ENCODE peak calls at places on chromosomes 13 and 19, in five cellular contexts. One of them, this sample, is unnamed.

GRCh38 chr19:42092350-42092749 is 16.4 kb downstream of the ZNF574 start:
- DNase-seq in sigmoid colon: no peak
- DNase-seq in upper lobe of left lung: no peak
- DNase-seq in IMR-90: no peak
- DNase-seq in heart left ventricle: no peak
- DNase-seq in this sample: no peak

GRCh38 chr19:4363571-4364304 is 20.4 kb downstream of the MPND start:
- DNase-seq in sigmoid colon: no peak
- DNase-seq in upper lobe of left lung: no peak
- DNase-seq in IMR-90: no peak
- DNase-seq in heart left ventricle: no peak
- DNase-seq in this sample: no peak

GRCh38 chr13:41411536-41411935 is 45.8 kb upstream of the RGCC start:
- DNase-seq in sigmoid colon: no peak
- DNase-seq in upper lobe of left lung: no peak
- DNase-seq in IMR-90: peak; percentile 71
- DNase-seq in heart left ventricle: no peak
- DNase-seq in this sample: no peak

GRCh38 chr13:49300716-49301589 is 53.2 kb downstream of the CDADC1 start:
- DNase-seq in sigmoid colon: peak; percentile 81
- DNase-seq in upper lobe of left lung: peak; percentile 60
- DNase-seq in IMR-90: peak; percentile 76
- DNase-seq in heart left ventricle: peak; percentile 62
- DNase-seq in this sample: peak; percentile 87

GRCh38 chr13:76837811-76838210 is 48.4 kb downstream of the KCTD12 start:
- DNase-seq in sigmoid colon: no peak
- DNase-seq in upper lobe of left lung: no peak
- DNase-seq in IMR-90: peak; percentile 32
- DNase-seq in heart left ventricle: no peak
- DNase-seq in this sample: no peak

GRCh38 chr13:29511439-29511814 is 84.1 kb downstream of the SLC7A1 start:
- DNase-seq in sigmoid colon: no peak
- DNase-seq in upper lobe of left lung: no peak
- DNase-seq in IMR-90: no peak
- DNase-seq in heart left ventricle: no peak
- DNase-seq in this sample: no peak

GRCh38 chr13:97225533-97225932 is 3.4 kb downstream of the MBNL2 start:
- DNase-seq in sigmoid colon: no peak
- DNase-seq in upper lobe of left lung: no peak
- DNase-seq in IMR-90: no peak
- DNase-seq in heart left ventricle: no peak
- DNase-seq in this sample: no peak

GRCh38 chr13:39862891-39863290 is 207.4 kb downstream of the COG6 start:
- DNase-seq in sigmoid colon: no peak
- DNase-seq in upper lobe of left lung: no peak
- DNase-seq in IMR-90: no peak
- DNase-seq in heart left ventricle: no peak
- DNase-seq in this sample: no peak

GRCh38 chr19:34128558-34129250 is 43.6 kb upstream of the LSM14A start:
- DNase-seq in sigmoid colon: no peak
- DNase-seq in upper lobe of left lung: no peak
- DNase-seq in IMR-90: no peak
- DNase-seq in heart left ventricle: no peak
- DNase-seq in this sample: no peak

GRCh38 chr13:27341616-27342015 is 71.0 kb downstream of the RASL11A start:
- DNase-seq in sigmoid colon: no peak
- DNase-seq in upper lobe of left lung: no peak
- DNase-seq in IMR-90: no peak
- DNase-seq in heart left ventricle: no peak
- DNase-seq in this sample: no peak

GRCh38 chr19:46385636-46386035 is 27.7 kb downstream of the CCDC8 start:
- DNase-seq in sigmoid colon: peak; percentile 19
- DNase-seq in upper lobe of left lung: no peak
- DNase-seq in IMR-90: no peak
- DNase-seq in heart left ventricle: no peak
- DNase-seq in this sample: no peak

GRCh38 chr13:66265446-66265845 is 964.7 kb downstream of the PCDH9 start:
- DNase-seq in sigmoid colon: no peak
- DNase-seq in upper lobe of left lung: no peak
- DNase-seq in IMR-90: peak; percentile 10
- DNase-seq in heart left ventricle: no peak
- DNase-seq in this sample: no peak

GRCh38 chr19:9850235-9850959 is 15.3 kb downstream of the PIN1 start:
- DNase-seq in sigmoid colon: no peak
- DNase-seq in upper lobe of left lung: no peak
- DNase-seq in IMR-90: no peak
- DNase-seq in heart left ventricle: no peak
- DNase-seq in this sample: no peak

GRCh38 chr19:16288544-16288943 is 36.1 kb upstream of the KLF2 start:
- DNase-seq in sigmoid colon: no peak
- DNase-seq in upper lobe of left lung: no peak
- DNase-seq in IMR-90: peak; percentile 17
- DNase-seq in heart left ventricle: peak; percentile 53
- DNase-seq in this sample: no peak

GRCh38 chr13:28333204-28333900 is 161.6 kb downstream of the FLT1 start:
- DNase-seq in sigmoid colon: no peak
- DNase-seq in upper lobe of left lung: no peak
- DNase-seq in IMR-90: no peak
- DNase-seq in heart left ventricle: no peak
- DNase-seq in this sample: no peak

GRCh38 chr19:55640043-55640576 is 692 bp upstream of the ZNF580 start:
- DNase-seq in sigmoid colon: peak; percentile 83
- DNase-seq in upper lobe of left lung: peak; percentile 78
- DNase-seq in IMR-90: peak; percentile 68
- DNase-seq in heart left ventricle: peak; percentile 57
- DNase-seq in this sample: no peak

GRCh38 chr13:25971499-25972145 is 80.2 kb downstream of the SHISA2 start:
- DNase-seq in sigmoid colon: no peak
- DNase-seq in upper lobe of left lung: no peak
- DNase-seq in IMR-90: no peak
- DNase-seq in heart left ventricle: no peak
- DNase-seq in this sample: no peak
- H3K27ac ChIP-seq in sigmoid colon: no peak overlapping the region
- H3K27ac ChIP-seq in upper lobe of left lung: no peak overlapping the region
- H3K27ac ChIP-seq in IMR-90: no peak overlapping the region
- H3K27ac ChIP-seq in heart left ventricle: no peak overlapping the region
- H3K27ac ChIP-seq in this sample: no peak overlapping the region

GRCh38 chr13:74133657-74134201 is 475 bp downstream of the KLF12 start:
- DNase-seq in sigmoid colon: peak; percentile 95
- DNase-seq in upper lobe of left lung: peak; percentile 83
- DNase-seq in IMR-90: peak; percentile 95
- DNase-seq in heart left ventricle: peak; percentile 89
- DNase-seq in this sample: no peak

GRCh38 chr13:74134226-74134776 is at the start of gene KLF12:
- DNase-seq in sigmoid colon: peak; percentile 96
- DNase-seq in upper lobe of left lung: peak; percentile 88
- DNase-seq in IMR-90: peak; percentile 94
- DNase-seq in heart left ventricle: peak; percentile 92
- DNase-seq in this sample: no peak

GRCh38 chr13:74136089-74136658 is 2.0 kb upstream of the KLF12 start:
- DNase-seq in sigmoid colon: peak; percentile 71
- DNase-seq in upper lobe of left lung: no peak
- DNase-seq in IMR-90: peak; percentile 62
- DNase-seq in heart left ventricle: peak; percentile 30
- DNase-seq in this sample: no peak

GRCh38 chr13:74134777-74135305 is 637 bp upstream of the KLF12 start:
- DNase-seq in sigmoid colon: peak; percentile 74
- DNase-seq in upper lobe of left lung: peak; percentile 51
- DNase-seq in IMR-90: no peak
- DNase-seq in heart left ventricle: peak; percentile 66
- DNase-seq in this sample: no peak

DNA sequence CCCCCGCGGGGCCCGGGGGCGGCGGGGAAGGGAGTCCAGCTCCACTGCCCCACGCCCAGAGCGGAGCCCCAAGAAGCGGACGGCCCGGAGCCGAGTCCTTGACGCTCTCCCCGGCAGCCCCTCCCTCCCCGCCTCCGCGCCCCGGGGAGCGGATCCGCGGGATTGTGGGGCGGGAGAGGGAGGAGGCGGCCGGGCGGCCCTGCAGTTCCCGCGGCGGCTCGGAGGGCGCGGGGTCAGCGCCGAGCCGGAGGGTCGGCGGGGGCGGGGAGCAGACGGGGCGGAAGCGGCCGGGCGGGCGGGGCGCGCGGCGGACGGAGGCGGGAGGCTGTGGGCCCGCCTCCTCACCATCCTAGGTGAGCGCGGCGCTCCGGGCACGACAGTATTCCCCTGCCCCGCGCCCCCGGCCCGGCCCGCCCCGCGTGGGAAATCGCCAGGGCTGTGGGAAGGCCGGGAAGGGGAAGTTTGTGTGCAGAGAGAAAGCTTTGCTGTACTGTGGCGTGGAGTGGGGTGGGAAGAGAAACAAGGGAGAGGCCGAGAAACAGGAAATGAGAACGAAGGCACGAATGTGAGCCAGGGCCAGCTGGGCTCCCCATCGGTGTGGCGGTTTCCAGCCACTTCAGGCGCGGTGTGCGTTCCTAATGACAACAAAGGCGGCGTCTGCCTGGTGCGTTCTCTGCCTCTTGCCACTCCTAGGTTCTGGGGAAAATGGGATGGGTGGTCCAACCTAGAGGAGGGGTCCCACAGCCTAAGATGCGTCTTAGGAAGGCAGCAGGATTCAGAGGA is 1.3 kb upstream of the KLF12 start:
- DNase-seq in sigmoid colon: peak; percentile 81
- DNase-seq in upper lobe of left lung: peak; percentile 50
- DNase-seq in IMR-90: peak; percentile 75
- DNase-seq in heart left ventricle: peak; percentile 85
- DNase-seq in this sample: no peak
- TF ChIP-seq POLR2A in sigmoid colon: peak; percentile 25
- TF ChIP-seq POLR2A in upper lobe of left lung: no peak
- TF ChIP-seq POLR2A in IMR-90: no peak
- TF ChIP-seq POLR2A in heart left ventricle: no peak
- TF ChIP-seq POLR2A in this sample: no peak

GRCh38 chr13:112374271-112374670 is 1.9 kb upstream of the SPACA7 start:
- DNase-seq in sigmoid colon: no peak
- DNase-seq in upper lobe of left lung: no peak
- DNase-seq in IMR-90: no peak
- DNase-seq in heart left ventricle: no peak
- DNase-seq in this sample: no peak

GRCh38 chr13:112376050-112376681 is at the start of gene SPACA7:
- DNase-seq in sigmoid colon: no peak
- DNase-seq in upper lobe of left lung: no peak
- DNase-seq in IMR-90: no peak
- DNase-seq in heart left ventricle: no peak
- DNase-seq in this sample: no peak

GRCh38 chr13:112366907-112367646 is 9.1 kb upstream of the SPACA7 start:
- DNase-seq in sigmoid colon: no peak
- DNase-seq in upper lobe of left lung: no peak
- DNase-seq in IMR-90: no peak
- DNase-seq in heart left ventricle: no peak
- DNase-seq in this sample: no peak

GRCh38 chr13:112368883-112369282 is 7.3 kb upstream of the SPACA7 start:
- DNase-seq in sigmoid colon: no peak
- DNase-seq in upper lobe of left lung: no peak
- DNase-seq in IMR-90: no peak
- DNase-seq in heart left ventricle: no peak
- DNase-seq in this sample: no peak

DNA sequence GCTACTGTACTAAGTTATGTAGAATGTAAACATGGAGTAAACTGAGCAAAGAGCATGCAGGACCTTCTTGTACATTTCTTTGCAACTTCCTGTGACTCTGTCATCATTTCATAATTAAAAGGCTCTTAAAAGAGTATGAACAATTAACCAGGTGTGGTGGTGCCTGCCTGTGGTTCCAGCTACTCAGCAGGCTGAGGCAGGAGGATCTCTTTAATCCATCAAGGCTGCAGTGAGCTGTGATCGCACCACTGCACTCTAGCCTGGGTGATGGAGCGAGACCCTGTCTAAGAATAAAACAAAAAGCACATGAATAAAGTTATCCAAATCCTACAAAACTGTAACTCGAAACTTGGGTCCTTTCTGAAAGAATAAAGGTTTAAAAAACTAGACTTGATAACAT is 5.8 kb upstream of the SPACA7 start:
- DNase-seq in sigmoid colon: no peak
- DNase-seq in upper lobe of left lung: no peak
- DNase-seq in IMR-90: no peak
- DNase-seq in heart left ventricle: no peak
- DNase-seq in this sample: no peak
- H3K4me1 ChIP-seq in sigmoid colon: no peaks in the 10 kb centered on the region
- H3K4me1 ChIP-seq in upper lobe of left lung: no peaks in the 10 kb centered on the region
- H3K4me1 ChIP-seq in IMR-90: no peaks in the 10 kb centered on the region
- H3K4me1 ChIP-seq in heart left ventricle: no peaks in the 10 kb centered on the region
- H3K4me1 ChIP-seq in this sample: no peaks in the 10 kb centered on the region

GRCh38 chr13:33229446-33230177 is 55.9 kb downstream of the STARD13 start:
- DNase-seq in sigmoid colon: no peak
- DNase-seq in upper lobe of left lung: no peak
- DNase-seq in IMR-90: no peak
- DNase-seq in heart left ventricle: peak; percentile 54
- DNase-seq in this sample: no peak
- H3K27ac ChIP-seq in sigmoid colon: peak overlapping the region; percentile 69
- H3K27ac ChIP-seq in upper lobe of left lung: peak overlapping the region; percentile 6
- H3K27ac ChIP-seq in IMR-90: peak overlapping the region; percentile 97
- H3K27ac ChIP-seq in heart left ventricle: peak overlapping the region; percentile 75
- H3K27ac ChIP-seq in this sample: peak overlapping the region; percentile 75

GRCh38 chr19:50790365-50790825 is at the start of gene ACP4:
- DNase-seq in sigmoid colon: no peak
- DNase-seq in upper lobe of left lung: no peak
- DNase-seq in IMR-90: no peak
- DNase-seq in heart left ventricle: no peak
- DNase-seq in this sample: no peak
- TF ChIP-seq POLR2A in sigmoid colon: no peak
- TF ChIP-seq POLR2A in upper lobe of left lung: no peak
- TF ChIP-seq POLR2A in IMR-90: no peak
- TF ChIP-seq POLR2A in heart left ventricle: no peak
- TF ChIP-seq POLR2A in this sample: no peak